ENCODE peak calls at places on chromosomes 11 and 22, in ten cellular contexts. G is cardiac septum; W is HEK293T; M is naive thymus-derived CD8-positive, alpha-beta T cell; E is HS-27A; D is body of pancreas; H is vagina; Q is stimulated activated CD8-positive, alpha-beta memory T cell treated with anti-CD3 and anti-CD28 coated beads, Interleukin-4, amount 100 ng/mL, for 4 hours; S is foreskin fibroblast; T is T-helper 9 cell. Y is an unnamed sample.

GRCh38 chr11:8732748-8733241 is 50.2 kb downstream of the RPL27A start:
- DNase-seq in H (no peak), E (peak), S (peak), D (peak), T (no peak), Q (no peak), G (peak), W (no peak), M (no peak), Y (no peak)

GRCh38 chr11:6475936-6476335 is 2.2 kb upstream of the TRIM3 start:
- DNase-seq in W (no peak), S (peak), H (no peak), T (no peak), Q (no peak), D (peak), E (no peak), M (no peak), G (no peak), Y (no peak)

GRCh38 chr11:134636071-134636470 is 224.0 kb upstream of the B3GAT1 start:
- DNase-seq in M (no peak), H (no peak), W (no peak), G (peak), S (no peak), D (no peak), E (no peak), Q (no peak), T (no peak), Y (no peak)

GRCh38 chr11:119320593-119321524 is 3.9 kb upstream of the MCAM start:
- DNase-seq in Q (no peak), S (peak), W (peak), H (peak), G (no peak), M (peak), E (no peak), T (peak), D (no peak), Y (peak)

GRCh38 chr11:63212742-63213141 is 30.7 kb downstream of the SLC22A25 start:
- DNase-seq in Q (no peak), E (no peak), S (peak), G (no peak), H (no peak), D (no peak), W (peak), T (no peak), M (no peak), Y (peak)

GRCh38 chr11:130131957-130132850 is 27.4 kb upstream of the ST14 start:
- DNase-seq in W (peak), M (no peak), G (no peak), D (peak), S (peak), H (no peak), E (no peak), T (peak), Q (no peak), Y (peak)

GRCh38 chr11:10937416-10937815 is 79.6 kb upstream of the ZBED5 start:
- DNase-seq in T (no peak), E (no peak), W (no peak), M (no peak), G (no peak), D (no peak), Q (no peak), H (no peak), S (no peak), Y (no peak)

GRCh38 chr11:69800278-69800677 is 18.9 kb downstream of the FGF3 start:
- DNase-seq in M (no peak), T (no peak), S (no peak), W (no peak), E (no peak), G (no peak), D (no peak), Q (no peak), H (no peak), Y (no peak)

GRCh38 chr22:33006220-33006954 is 51.8 kb downstream of the SYN3 start:
- DNase-seq in D (no peak), Q (no peak), S (no peak), E (no peak), W (no peak), G (peak), T (no peak), M (no peak), H (no peak), Y (no peak)

GRCh38 chr11:992577-992976 is 43.9 kb downstream of the MUC6 start:
- DNase-seq in G (no peak), S (no peak), M (no peak), W (no peak), Q (no peak), H (no peak), D (no peak), E (no peak), T (no peak), Y (no peak)

GRCh38 chr11:43866969-43867368 is 13.7 kb upstream of the ALKBH3 start:
- DNase-seq in S (no peak), T (no peak), Q (no peak), G (no peak), M (no peak), D (no peak), H (no peak), E (no peak), W (no peak), Y (no peak)

GRCh38 chr22:29936186-29936585 is 53.2 kb downstream of the MTMR3 start:
- DNase-seq in W (no peak), D (no peak), Q (no peak), H (no peak), G (no peak), S (no peak), T (no peak), E (no peak), M (no peak), Y (no peak)

GRCh38 chr11:43366597-43367121 is 7.9 kb downstream of the TTC17 start:
- DNase-seq in Q (no peak), E (no peak), M (no peak), S (peak), W (no peak), G (no peak), D (no peak), T (no peak), H (no peak), Y (no peak)

GRCh38 chr22:25282346-25282670 is 62.9 kb downstream of the CRYBB2 start:
- DNase-seq in M (no peak), S (no peak), Q (no peak), D (no peak), E (no peak), W (peak), H (no peak), G (no peak), T (no peak), Y (no peak)

GRCh38 chr22:23058481-23059336 is 11.6 kb upstream of the GNAZ start:
- DNase-seq in D (no peak), Q (no peak), S (no peak), W (no peak), T (no peak), G (peak), H (peak), M (no peak), E (no peak), Y (no peak)

GRCh38 chr22:49306632-49306975 is 521.1 kb downstream of the BRD1 start:
- DNase-seq in W (no peak), D (peak), M (no peak), Q (no peak), H (peak), G (peak), T (no peak), S (no peak), E (no peak), Y (no peak)

GRCh38 chr11:91904792-91905785 is 319.5 kb upstream of the FAT3 start:
- DNase-seq in Q (no peak), W (no peak), H (no peak), S (no peak), M (no peak), G (no peak), D (no peak), E (no peak), T (no peak), Y (no peak)

GRCh38 chr11:1258401-1259075 is 35.7 kb downstream of the MUC5B start:
- DNase-seq in S (no peak), E (no peak), G (no peak), H (no peak), Q (no peak), W (no peak), D (no peak), T (no peak), M (no peak), Y (no peak)

GRCh38 chr11:96760815-96761214 is 371.0 kb downstream of the JRKL start:
- DNase-seq in G (no peak), H (no peak), D (no peak), Q (no peak), T (no peak), E (no peak), W (no peak), M (no peak), S (no peak), Y (no peak)

GRCh38 chr11:128407962-128408361 is 179.4 kb downstream of the ETS1 start:
- DNase-seq in W (no peak), Q (no peak), M (no peak), H (no peak), D (no peak), E (no peak), G (no peak), T (no peak), S (peak), Y (no peak)

GRCh38 chr11:3894128-3894731 is 38.8 kb downstream of the STIM1 start:
- DNase-seq in S (peak), T (no peak), G (peak), W (no peak), M (no peak), H (no peak), D (no peak), E (no peak), Q (no peak), Y (no peak)

GRCh38 chr11:7457211-7457610 is 28.1 kb upstream of the OLFML1 start:
- DNase-seq in D (no peak), W (no peak), H (no peak), G (no peak), Q (no peak), T (no peak), E (no peak), S (peak), M (no peak), Y (no peak)

GRCh38 chr11:78099671-78100070 is 20.0 kb upstream of the NDUFC2 start:
- DNase-seq in S (no peak), G (no peak), H (no peak), D (no peak), M (no peak), E (no peak), Q (no peak), W (no peak), T (no peak), Y (no peak)

GRCh38 chr22:17970205-17970708 is 54.1 kb downstream of the MICAL3 start:
- DNase-seq in M (no peak), W (no peak), D (no peak), Q (no peak), G (no peak), T (no peak), H (no peak), E (no peak), S (peak), Y (no peak)

GRCh38 chr22:27380826-27381225 is 420.7 kb downstream of the MN1 start:
- DNase-seq in E (no peak), D (no peak), H (peak), G (no peak), M (no peak), W (no peak), T (no peak), Q (no peak), S (peak), Y (no peak)